ENCODE peak calls at places on chromosomes 1 and 21, in six cellular contexts. L is fibroblast of lung, E is lower lobe of right lung, N is mesendoderm, A is mesenchymal stem cell, K is cardiac muscle cell. Z is an unnamed sample.

GRCh38 chr1:40755052-40755451 is 28.5 kb upstream of the KCNQ4 start:
- DNase-seq in L (no peak), E (no peak), N (no peak), A (peak), K (peak), Z (no peak)

GRCh38 chr1:60872690-60873089 is 209.7 kb upstream of the NFIA start:
- DNase-seq in L (no peak), E (no peak), N (no peak), A (no peak), K (peak), Z (no peak)

GRCh38 chr1:22835920-22836319 is 125.3 kb downstream of the EPHB2 start:
- DNase-seq in L (peak), E (no peak), N (no peak), A (no peak), K (no peak), Z (no peak)

GRCh38 chr1:40058097-40058452 is 17.5 kb downstream of the CAP1 start:
- DNase-seq in L (no peak), E (no peak), N (no peak), A (no peak), K (no peak), Z (no peak)

GRCh38 chr1:115107501-115108260 is 18.4 kb upstream of the TSPAN2 start:
- DNase-seq in L (peak), E (no peak), N (no peak), A (peak), K (peak), Z (no peak)

GRCh38 chr1:161987303-161987702 is 36.4 kb downstream of the OLFML2B start:
- DNase-seq in L (peak), E (no peak), N (no peak), A (no peak), K (peak), Z (no peak)

GRCh38 chr1:2803931-2804627 is 2.6 kb upstream of the TTC34 start:
- DNase-seq in L (no peak), E (peak), N (no peak), A (no peak), K (no peak), Z (no peak)

GRCh38 chr1:65230741-65231439 is 78.5 kb upstream of the DNAJC6 start:
- DNase-seq in L (no peak), E (no peak), N (no peak), A (peak), K (peak), Z (no peak)

GRCh38 chr1:113760102-113760804 is 967 bp upstream of the PHTF1 start:
- DNase-seq in L (no peak), E (no peak), N (peak), A (no peak), K (no peak), Z (no peak)

GRCh38 chr1:56216173-56216572 is 363.2 kb downstream of the PLPP3 start:
- DNase-seq in L (peak), E (no peak), N (no peak), A (no peak), K (peak), Z (no peak)

GRCh38 chr1:47147047-47147785 is 10.0 kb downstream of the CYP4A22 start:
- DNase-seq in L (no peak), E (no peak), N (no peak), A (no peak), K (no peak), Z (no peak)

GRCh38 chr1:64974288-64974825 is 8.0 kb upstream of the JAK1 start:
- DNase-seq in L (no peak), E (no peak), N (no peak), A (no peak), K (no peak), Z (no peak)

GRCh38 chr1:164647211-164647610 is 88.2 kb downstream of the PBX1 start:
- DNase-seq in L (no peak), E (no peak), N (peak), A (no peak), K (no peak), Z (no peak)

GRCh38 chr1:178172939-178173338 is 79.0 kb downstream of the RASAL2 start:
- DNase-seq in L (peak), E (no peak), N (peak), A (peak), K (peak), Z (no peak)

GRCh38 chr1:193747579-193747978 is 561.2 kb upstream of the B3GALT2 start:
- DNase-seq in L (peak), E (no peak), N (no peak), A (peak), K (peak), Z (no peak)

GRCh38 chr1:84634536-84635205 is 55.6 kb downstream of the SSX2IP start:
- DNase-seq in L (no peak), E (no peak), N (peak), A (no peak), K (no peak), Z (no peak)

GRCh38 chr1:36400825-36401601 is 3.3 kb upstream of the LSM10 start:
- DNase-seq in L (no peak), E (peak), N (peak), A (peak), K (peak), Z (peak)

GRCh38 chr1:115717541-115717940 is 51.0 kb downstream of the CASQ2 start:
- DNase-seq in L (peak), E (peak), N (peak), A (peak), K (peak), Z (peak)

DNA sequence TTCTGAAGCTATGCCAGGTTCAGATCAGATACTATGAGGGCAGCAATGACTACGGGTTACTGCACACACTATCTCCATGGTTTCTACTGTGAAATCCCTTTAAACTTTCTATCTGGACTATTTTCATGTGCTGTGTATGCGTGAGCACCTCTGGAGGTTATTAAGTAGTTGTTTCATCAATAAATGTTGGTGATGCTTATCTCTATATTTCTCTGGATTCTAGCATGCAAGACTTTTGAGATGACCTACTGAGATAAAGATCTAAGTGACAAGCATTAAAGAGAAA is 194.0 kb downstream of the NRIP1 start:
- DNase-seq in L (no peak), E (no peak), N (no peak), A (no peak), K (no peak), Z (no peak)
- H3K27ac ChIP-seq in L (no peak), E (no peak), N (no peak), A (no peak), K (no peak), Z (no peak)

DNA sequence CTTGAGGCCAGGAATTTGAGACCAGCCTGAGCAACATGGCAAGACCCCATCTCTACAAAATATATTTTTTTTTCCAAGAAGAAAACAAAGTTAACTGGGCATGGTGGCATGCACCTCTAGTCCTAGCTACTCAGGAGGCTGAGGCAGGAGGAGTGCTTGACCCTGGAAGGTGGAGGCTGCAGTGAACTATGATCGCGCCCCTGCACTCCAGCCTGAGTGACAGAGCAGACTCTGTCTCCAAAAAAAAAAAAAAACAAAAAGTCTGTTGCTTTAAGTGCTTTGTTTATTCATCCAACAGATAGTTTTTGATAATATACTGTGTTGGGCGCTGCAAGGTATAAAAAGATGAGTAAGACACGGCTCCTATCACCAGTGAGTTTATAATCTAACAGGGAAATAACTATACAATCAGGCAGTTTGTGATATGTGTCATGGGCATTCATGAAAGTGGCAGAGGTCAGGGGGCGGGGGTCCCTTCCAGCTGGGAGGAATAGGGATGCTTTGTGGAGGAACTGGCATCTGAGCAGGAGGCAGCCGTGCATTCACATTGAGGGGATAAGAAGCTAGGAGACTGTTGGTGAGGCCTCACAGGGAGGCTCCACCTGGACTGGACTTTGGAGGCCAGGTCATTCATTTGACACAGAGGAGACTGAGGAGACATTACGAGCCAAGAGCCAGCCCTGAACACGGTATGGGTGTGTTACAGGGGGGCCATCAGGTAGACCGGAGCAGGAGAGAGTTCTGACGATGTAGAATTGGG is 67.3 kb upstream of the ERRFI1 start:
- DNase-seq in L (no peak), E (no peak), N (no peak), A (no peak), K (no peak), Z (no peak)
- H3K27ac ChIP-seq in L (peak), E (no peak), N (no peak), A (no peak), K (no peak), Z (no peak)

GRCh38 chr1:33382651-33383415 is 48.1 kb downstream of the PHC2 start:
- DNase-seq in L (peak), E (no peak), N (no peak), A (peak), K (peak), Z (peak)
- H3K27ac ChIP-seq in L (no peak), E (no peak), N (no peak), A (no peak), K (no peak), Z (no peak)

DNA sequence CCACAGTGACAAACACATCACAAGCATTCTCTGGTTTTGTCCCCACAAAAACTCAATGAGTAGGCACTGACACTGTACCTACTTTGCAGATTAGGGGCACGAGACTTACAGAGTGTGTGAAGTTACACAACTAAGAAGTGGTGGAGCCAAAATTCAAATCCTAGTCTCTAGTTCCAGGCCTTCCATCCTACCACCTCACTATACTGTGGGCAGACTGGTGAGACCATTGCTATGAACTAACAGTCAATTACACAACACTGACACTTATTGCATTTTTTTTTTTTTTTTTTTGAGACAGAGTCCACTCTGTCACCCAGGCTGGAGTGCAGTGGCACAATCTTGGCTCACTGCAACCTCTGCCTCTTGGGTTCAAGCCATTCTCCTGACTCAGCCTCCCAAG is 71.4 kb downstream of the KCNN3 start:
- DNase-seq in L (no peak), E (no peak), N (no peak), A (no peak), K (no peak), Z (no peak)
- H3K27ac ChIP-seq in L (no peak), E (no peak), N (no peak), A (no peak), K (no peak), Z (no peak)

Z was measured in A673.